ENCODE peak calls at places on chromosome 7, in six cellular contexts. One of them, this sample, is unnamed.

GRCh38 chr7:155455776-155456516 is 2.0 kb upstream of the EN2 start:
- DNase-seq in lung: no peak
- DNase-seq in trophoblast cell: no peak
- DNase-seq in cardiac muscle cell: no peak
- DNase-seq in left ventricle myocardium inferior: no peak
- DNase-seq in HCEC 1CT: no peak
- DNase-seq in this sample: no peak

GRCh38 chr7:77680266-77680665 is 16.0 kb upstream of the RSBN1L start:
- DNase-seq in lung: no peak
- DNase-seq in trophoblast cell: no peak
- DNase-seq in cardiac muscle cell: no peak
- DNase-seq in left ventricle myocardium inferior: no peak
- DNase-seq in HCEC 1CT: peak
- DNase-seq in this sample: no peak

GRCh38 chr7:154577141-154577540 is 425.8 kb downstream of the PAXIP1 start:
- DNase-seq in lung: peak
- DNase-seq in trophoblast cell: no peak
- DNase-seq in cardiac muscle cell: no peak
- DNase-seq in left ventricle myocardium inferior: no peak
- DNase-seq in HCEC 1CT: no peak
- DNase-seq in this sample: no peak

GRCh38 chr7:21542891-21543527 is at the start of gene DNAH11:
- DNase-seq in lung: peak
- DNase-seq in trophoblast cell: peak
- DNase-seq in cardiac muscle cell: peak
- DNase-seq in left ventricle myocardium inferior: peak
- DNase-seq in HCEC 1CT: no peak
- DNase-seq in this sample: no peak

GRCh38 chr7:114760477-114760876 is 161.4 kb upstream of the MDFIC start:
- DNase-seq in lung: no peak
- DNase-seq in trophoblast cell: no peak
- DNase-seq in cardiac muscle cell: no peak
- DNase-seq in left ventricle myocardium inferior: no peak
- DNase-seq in HCEC 1CT: no peak
- DNase-seq in this sample: no peak

GRCh38 chr7:151796871-151797270 is 80.0 kb downstream of the PRKAG2 start:
- DNase-seq in lung: no peak
- DNase-seq in trophoblast cell: peak
- DNase-seq in cardiac muscle cell: no peak
- DNase-seq in left ventricle myocardium inferior: peak
- DNase-seq in HCEC 1CT: no peak
- DNase-seq in this sample: no peak

GRCh38 chr7:134992626-134993179 is 6.4 kb downstream of the AGBL3 start:
- DNase-seq in lung: no peak
- DNase-seq in trophoblast cell: no peak
- DNase-seq in cardiac muscle cell: peak
- DNase-seq in left ventricle myocardium inferior: no peak
- DNase-seq in HCEC 1CT: no peak
- DNase-seq in this sample: no peak

GRCh38 chr7:151719031-151719894 is 157.7 kb downstream of the PRKAG2 start:
- DNase-seq in lung: no peak
- DNase-seq in trophoblast cell: no peak
- DNase-seq in cardiac muscle cell: no peak
- DNase-seq in left ventricle myocardium inferior: no peak
- DNase-seq in HCEC 1CT: no peak
- DNase-seq in this sample: no peak

GRCh38 chr7:28855538-28856217 is 102.5 kb downstream of the TRIL start:
- DNase-seq in lung: no peak
- DNase-seq in trophoblast cell: peak
- DNase-seq in cardiac muscle cell: peak
- DNase-seq in left ventricle myocardium inferior: no peak
- DNase-seq in HCEC 1CT: peak
- DNase-seq in this sample: no peak

GRCh38 chr7:122301858-122302745 is 2.4 kb downstream of the FEZF1 start:
- DNase-seq in lung: no peak
- DNase-seq in trophoblast cell: no peak
- DNase-seq in cardiac muscle cell: no peak
- DNase-seq in left ventricle myocardium inferior: no peak
- DNase-seq in HCEC 1CT: no peak
- DNase-seq in this sample: no peak

GRCh38 chr7:26937956-26938623 is 73.7 kb upstream of the SKAP2 start:
- DNase-seq in lung: no peak
- DNase-seq in trophoblast cell: no peak
- DNase-seq in cardiac muscle cell: no peak
- DNase-seq in left ventricle myocardium inferior: no peak
- DNase-seq in HCEC 1CT: peak
- DNase-seq in this sample: no peak

GRCh38 chr7:121113288-121113687 is 124.8 kb downstream of the CPED1 start:
- DNase-seq in lung: no peak
- DNase-seq in trophoblast cell: peak
- DNase-seq in cardiac muscle cell: no peak
- DNase-seq in left ventricle myocardium inferior: no peak
- DNase-seq in HCEC 1CT: peak
- DNase-seq in this sample: no peak

GRCh38 chr7:28298870-28299484 is 113.3 kb upstream of the CREB5 start:
- DNase-seq in lung: no peak
- DNase-seq in trophoblast cell: peak
- DNase-seq in cardiac muscle cell: peak
- DNase-seq in left ventricle myocardium inferior: no peak
- DNase-seq in HCEC 1CT: peak
- DNase-seq in this sample: no peak

GRCh38 chr7:36871863-36872262 is 147.6 kb upstream of the AOAH start:
- DNase-seq in lung: no peak
- DNase-seq in trophoblast cell: no peak
- DNase-seq in cardiac muscle cell: no peak
- DNase-seq in left ventricle myocardium inferior: no peak
- DNase-seq in HCEC 1CT: no peak
- DNase-seq in this sample: no peak

GRCh38 chr7:68238204-68238805 is 1241.7 kb downstream of the TYW1 start:
- DNase-seq in lung: no peak
- DNase-seq in trophoblast cell: no peak
- DNase-seq in cardiac muscle cell: no peak
- DNase-seq in left ventricle myocardium inferior: no peak
- DNase-seq in HCEC 1CT: no peak
- DNase-seq in this sample: no peak

GRCh38 chr7:2037301-2037804 is 195.4 kb downstream of the MAD1L1 start:
- DNase-seq in lung: no peak
- DNase-seq in trophoblast cell: no peak
- DNase-seq in cardiac muscle cell: no peak
- DNase-seq in left ventricle myocardium inferior: peak
- DNase-seq in HCEC 1CT: no peak
- DNase-seq in this sample: no peak

GRCh38 chr7:156897673-156898072 is 4.7 kb upstream of the LMBR1 start:
- DNase-seq in lung: no peak
- DNase-seq in trophoblast cell: no peak
- DNase-seq in cardiac muscle cell: peak
- DNase-seq in left ventricle myocardium inferior: no peak
- DNase-seq in HCEC 1CT: no peak
- DNase-seq in this sample: no peak

GRCh38 chr7:159310457-159311171 is 165.9 kb upstream of the VIPR2 start:
- DNase-seq in lung: no peak
- DNase-seq in trophoblast cell: no peak
- DNase-seq in cardiac muscle cell: no peak
- DNase-seq in left ventricle myocardium inferior: no peak
- DNase-seq in HCEC 1CT: no peak
- DNase-seq in this sample: no peak

GRCh38 chr7:44087914-44088838 is 5.8 kb upstream of the POLM start:
- DNase-seq in lung: no peak
- DNase-seq in trophoblast cell: no peak
- DNase-seq in cardiac muscle cell: peak
- DNase-seq in left ventricle myocardium inferior: peak
- DNase-seq in HCEC 1CT: peak
- DNase-seq in this sample: no peak

GRCh38 chr7:31569528-31569927 is 55.6 kb downstream of the ITPRID1 start:
- DNase-seq in lung: no peak
- DNase-seq in trophoblast cell: no peak
- DNase-seq in cardiac muscle cell: no peak
- DNase-seq in left ventricle myocardium inferior: no peak
- DNase-seq in HCEC 1CT: no peak
- DNase-seq in this sample: no peak

GRCh38 chr7:38728145-38728544 is 97.0 kb upstream of the AMPH start:
- DNase-seq in lung: no peak
- DNase-seq in trophoblast cell: no peak
- DNase-seq in cardiac muscle cell: no peak
- DNase-seq in left ventricle myocardium inferior: no peak
- DNase-seq in HCEC 1CT: no peak
- DNase-seq in this sample: no peak

GRCh38 chr7:30736291-30736690 is 15.6 kb upstream of the INMT start:
- DNase-seq in lung: no peak
- DNase-seq in trophoblast cell: no peak
- DNase-seq in cardiac muscle cell: no peak
- DNase-seq in left ventricle myocardium inferior: no peak
- DNase-seq in HCEC 1CT: no peak
- DNase-seq in this sample: no peak

GRCh38 chr7:124074007-124074406 is 41.1 kb upstream of the TMEM229A start:
- DNase-seq in lung: no peak
- DNase-seq in trophoblast cell: no peak
- DNase-seq in cardiac muscle cell: no peak
- DNase-seq in left ventricle myocardium inferior: no peak
- DNase-seq in HCEC 1CT: no peak
- DNase-seq in this sample: no peak

GRCh38 chr7:158128572-158128971 is 459.1 kb downstream of the PTPRN2 start:
- DNase-seq in lung: no peak
- DNase-seq in trophoblast cell: no peak
- DNase-seq in cardiac muscle cell: no peak
- DNase-seq in left ventricle myocardium inferior: no peak
- DNase-seq in HCEC 1CT: no peak
- DNase-seq in this sample: no peak

GRCh38 chr7:155163696-155164095 is 93.6 kb downstream of the HTR5A start:
- DNase-seq in lung: no peak
- DNase-seq in trophoblast cell: no peak
- DNase-seq in cardiac muscle cell: no peak
- DNase-seq in left ventricle myocardium inferior: no peak
- DNase-seq in HCEC 1CT: no peak
- DNase-seq in this sample: no peak

GRCh38 chr7:125136341-125136740 is 206.7 kb upstream of the POT1 start:
- DNase-seq in lung: no peak
- DNase-seq in trophoblast cell: no peak
- DNase-seq in cardiac muscle cell: no peak
- DNase-seq in left ventricle myocardium inferior: no peak
- DNase-seq in HCEC 1CT: no peak
- DNase-seq in this sample: no peak

GRCh38 chr7:47455872-47456185 is 126.1 kb downstream of the TNS3 start:
- DNase-seq in lung: no peak
- DNase-seq in trophoblast cell: peak
- DNase-seq in cardiac muscle cell: no peak
- DNase-seq in left ventricle myocardium inferior: no peak
- DNase-seq in HCEC 1CT: peak
- DNase-seq in this sample: no peak

GRCh38 chr7:74480861-74481417 is 27.2 kb downstream of the GTF2IRD1 start:
- DNase-seq in lung: peak
- DNase-seq in trophoblast cell: peak
- DNase-seq in cardiac muscle cell: peak
- DNase-seq in left ventricle myocardium inferior: peak
- DNase-seq in HCEC 1CT: peak
- DNase-seq in this sample: peak

GRCh38 chr7:140876519-140877248 is 48.0 kb downstream of the BRAF start:
- DNase-seq in lung: no peak
- DNase-seq in trophoblast cell: no peak
- DNase-seq in cardiac muscle cell: peak
- DNase-seq in left ventricle myocardium inferior: no peak
- DNase-seq in HCEC 1CT: peak
- DNase-seq in this sample: peak

GRCh38 chr7:44536090-44536489 is 5.0 kb downstream of the NPC1L1 start:
- DNase-seq in lung: no peak
- DNase-seq in trophoblast cell: no peak
- DNase-seq in cardiac muscle cell: no peak
- DNase-seq in left ventricle myocardium inferior: no peak
- DNase-seq in HCEC 1CT: no peak
- DNase-seq in this sample: no peak

GRCh38 chr7:2036786-2037185 is 196.0 kb downstream of the MAD1L1 start:
- DNase-seq in lung: no peak
- DNase-seq in trophoblast cell: no peak
- DNase-seq in cardiac muscle cell: no peak
- DNase-seq in left ventricle myocardium inferior: peak
- DNase-seq in HCEC 1CT: no peak
- DNase-seq in this sample: no peak

GRCh38 chr7:5677538-5678294 is 103.7 kb downstream of the RNF216 start:
- DNase-seq in lung: peak
- DNase-seq in trophoblast cell: peak
- DNase-seq in cardiac muscle cell: peak
- DNase-seq in left ventricle myocardium inferior: peak
- DNase-seq in HCEC 1CT: peak
- DNase-seq in this sample: no peak

GRCh38 chr7:31603076-31603475 is 83.9 kb upstream of the PPP1R17 start:
- DNase-seq in lung: no peak
- DNase-seq in trophoblast cell: no peak
- DNase-seq in cardiac muscle cell: no peak
- DNase-seq in left ventricle myocardium inferior: no peak
- DNase-seq in HCEC 1CT: no peak
- DNase-seq in this sample: no peak

GRCh38 chr7:21579341-21580072 is 36.7 kb downstream of the DNAH11 start:
- DNase-seq in lung: no peak
- DNase-seq in trophoblast cell: no peak
- DNase-seq in cardiac muscle cell: no peak
- DNase-seq in left ventricle myocardium inferior: no peak
- DNase-seq in HCEC 1CT: peak
- DNase-seq in this sample: no peak

GRCh38 chr7:83005410-83005809 is 157.3 kb downstream of the PCLO start:
- DNase-seq in lung: no peak
- DNase-seq in trophoblast cell: no peak
- DNase-seq in cardiac muscle cell: peak
- DNase-seq in left ventricle myocardium inferior: no peak
- DNase-seq in HCEC 1CT: no peak
- DNase-seq in this sample: no peak

GRCh38 chr7:143205560-143206293 is 16.1 kb upstream of the TAS2R40 start:
- DNase-seq in lung: peak
- DNase-seq in trophoblast cell: no peak
- DNase-seq in cardiac muscle cell: peak
- DNase-seq in left ventricle myocardium inferior: no peak
- DNase-seq in HCEC 1CT: no peak
- DNase-seq in this sample: peak

GRCh38 chr7:111877931-111878330 is 315.6 kb upstream of the IMMP2L start:
- DNase-seq in lung: no peak
- DNase-seq in trophoblast cell: no peak
- DNase-seq in cardiac muscle cell: no peak
- DNase-seq in left ventricle myocardium inferior: no peak
- DNase-seq in HCEC 1CT: no peak
- DNase-seq in this sample: no peak

GRCh38 chr7:110863258-110863657 is 227.7 kb upstream of the LRRN3 start:
- DNase-seq in lung: no peak
- DNase-seq in trophoblast cell: no peak
- DNase-seq in cardiac muscle cell: no peak
- DNase-seq in left ventricle myocardium inferior: no peak
- DNase-seq in HCEC 1CT: no peak
- DNase-seq in this sample: no peak

GRCh38 chr7:587769-588168 is 68.1 kb upstream of the PDGFA start:
- DNase-seq in lung: no peak
- DNase-seq in trophoblast cell: no peak
- DNase-seq in cardiac muscle cell: peak
- DNase-seq in left ventricle myocardium inferior: no peak
- DNase-seq in HCEC 1CT: no peak
- DNase-seq in this sample: no peak

This sample was measured in HL-60.